ENCODE peak calls at places on chromosomes 11 and 22, in four cellular contexts. V is H9, S is H1, D is neuronal stem cell. I is an unnamed sample.

GRCh38 chr11:46445192-46445591 is 53.6 kb upstream of the CHRM4 start:
- DNase-seq in V (no peak), S (no peak), D (no peak), I (no peak)

GRCh38 chr11:79525257-79525656 is 84.4 kb upstream of the TENM4 start:
- DNase-seq in S (no peak), V (no peak), D (no peak), I (no peak)

GRCh38 chr22:30290679-30291333 is 1.5 kb upstream of the CASTOR1 start:
- DNase-seq in D (peak; percentile 20), S (no peak), V (no peak), I (peak; percentile 69)

GRCh38 chr11:128463386-128463829 is 124.0 kb downstream of the ETS1 start:
- DNase-seq in D (no peak), V (no peak), S (no peak), I (peak; percentile 76)

GRCh38 chr22:21707677-21708076 is 27.9 kb downstream of the YPEL1 start:
- DNase-seq in V (no peak), S (no peak), D (no peak), I (no peak)

GRCh38 chr11:71936825-71937224 is 8.0 kb downstream of the RNF121 start:
- DNase-seq in D (no peak), V (no peak), S (no peak), I (peak; percentile 36)

GRCh38 chr11:118260353-118260752 is 3.7 kb downstream of the MPZL2 start:
- DNase-seq in V (no peak), S (no peak), D (no peak), I (no peak)

GRCh38 chr11:9320047-9320446 is 5.7 kb upstream of the TMEM41B start:
- DNase-seq in S (no peak), V (no peak), D (no peak), I (no peak)

GRCh38 chr22:23187201-23187600 is 6.9 kb downstream of the BCR start:
- DNase-seq in V (no peak), D (no peak), S (no peak), I (no peak)

GRCh38 chr11:44632466-44633123 is 67.1 kb downstream of the CD82 start:
- DNase-seq in V (peak; percentile 70), D (no peak), S (peak; percentile 57), I (peak; percentile 45)

GRCh38 chr22:41216984-41217383 is 11.9 kb downstream of the L3MBTL2 start:
- DNase-seq in V (no peak), S (no peak), D (no peak), I (peak; percentile 50)

GRCh38 chr11:110777765-110778164 is 65.5 kb upstream of the ARHGAP20 start:
- DNase-seq in S (no peak), V (no peak), D (no peak), I (peak; percentile 55)

GRCh38 chr11:79092791-79093313 is 348.0 kb downstream of the TENM4 start:
- DNase-seq in V (no peak), D (no peak), S (no peak), I (peak; percentile 90)

GRCh38 chr22:50320671-50321325 is 6.0 kb downstream of the DENND6B start:
- DNase-seq in V (no peak), S (no peak), D (no peak), I (no peak)

GRCh38 chr11:59615132-59615636 is 390 bp downstream of the OSBP start:
- DNase-seq in S (peak; percentile 62), D (no peak), V (peak; percentile 39), I (peak; percentile 21)

GRCh38 chr22:30573594-30574094 is 821 bp downstream of the GAL3ST1 start:
- DNase-seq in S (no peak), D (no peak), V (no peak), I (no peak)

GRCh38 chr11:81092517-81092916 is 1641.1 kb downstream of the FAM181B start:
- DNase-seq in V (no peak), S (no peak), D (no peak), I (no peak)

GRCh38 chr11:115990004-115990447 is 485.8 kb upstream of the CADM1 start:
- DNase-seq in D (no peak), V (peak; percentile 76), S (peak; percentile 90), I (no peak)

GRCh38 chr22:44364750-44365118 is 52.0 kb upstream of the SHISAL1 start:
- DNase-seq in V (no peak), S (no peak), D (no peak), I (no peak)

GRCh38 chr11:57357827-57358226 is 19.7 kb downstream of the P2RX3 start:
- DNase-seq in D (no peak), V (no peak), S (no peak), I (peak; percentile 32)

GRCh38 chr11:88104408-88104807 is 70.8 kb downstream of the RAB38 start:
- DNase-seq in V (no peak), D (no peak), S (no peak), I (no peak)

GRCh38 chr11:45685976-45686375 is 20.6 kb upstream of the CHST1 start:
- DNase-seq in S (no peak), V (no peak), D (no peak), I (no peak)

GRCh38 chr11:61429346-61429690 is 457 bp downstream of the CPSF7 start:
- DNase-seq in D (peak; percentile 73), S (peak; percentile 86), V (peak; percentile 78), I (peak; percentile 82)

GRCh38 chr22:31089101-31090100 is 8.3 kb downstream of the SMTN start:
- DNase-seq in S (peak; percentile 67), V (no peak), D (no peak), I (peak; percentile 59)

GRCh38 chr11:90113541-90113940 is 20.9 kb upstream of the NAALAD2 start:
- DNase-seq in V (no peak), S (no peak), D (no peak), I (no peak)

GRCh38 chr11:116970485-116971292 is 127.5 kb downstream of the SIK3 start:
- DNase-seq in S (no peak), D (no peak), V (no peak), I (peak; percentile 17)

GRCh38 chr22:28544431-28544868 is 135.2 kb downstream of the TTC28 start:
- DNase-seq in S (no peak), D (no peak), V (no peak), I (no peak)

GRCh38 chr11:17343907-17344306 is 7.7 kb upstream of the NCR3LG1 start:
- DNase-seq in S (no peak), V (no peak), D (no peak), I (peak; percentile 87)

GRCh38 chr11:40294343-40294723 is 1165.1 kb downstream of the LRRC4C start:
- DNase-seq in V (no peak), S (no peak), D (no peak), I (no peak)

GRCh38 chr22:20591660-20592310 is 84.4 kb downstream of the MED15 start:
- DNase-seq in S (peak; percentile 79), V (peak; percentile 83), D (peak; percentile 32), I (no peak)

GRCh38 chr11:129694538-129694937 is 121.1 kb upstream of the TMEM45B start:
- DNase-seq in V (no peak), D (no peak), S (no peak), I (no peak)

GRCh38 chr22:41672780-41673509 is 15.7 kb downstream of the SNU13 start:
- DNase-seq in S (no peak), D (no peak), V (no peak), I (peak; percentile 31)

GRCh38 chr11:68715685-68716084 is 31.3 kb downstream of the GAL start:
- DNase-seq in S (no peak), V (no peak), D (no peak), I (no peak)

GRCh38 chr11:34870548-34871209 is 45.5 kb downstream of the APIP start:
- DNase-seq in D (no peak), V (no peak), S (no peak), I (no peak)

GRCh38 chr22:25014896-25015755 is 62.6 kb downstream of the KIAA1671 start:
- DNase-seq in D (no peak), V (no peak), S (no peak), I (no peak)

GRCh38 chr11:20112291-20113146 is 47.8 kb downstream of the DBX1 start:
- DNase-seq in V (peak; percentile 45), D (no peak), S (no peak), I (peak; percentile 98)
- H2BK12ac ChIP-seq in V (no peak overlapping the region), D (no peak overlapping the region), S (no peak overlapping the region), I (peak overlapping the region; percentile 88)

DNA sequence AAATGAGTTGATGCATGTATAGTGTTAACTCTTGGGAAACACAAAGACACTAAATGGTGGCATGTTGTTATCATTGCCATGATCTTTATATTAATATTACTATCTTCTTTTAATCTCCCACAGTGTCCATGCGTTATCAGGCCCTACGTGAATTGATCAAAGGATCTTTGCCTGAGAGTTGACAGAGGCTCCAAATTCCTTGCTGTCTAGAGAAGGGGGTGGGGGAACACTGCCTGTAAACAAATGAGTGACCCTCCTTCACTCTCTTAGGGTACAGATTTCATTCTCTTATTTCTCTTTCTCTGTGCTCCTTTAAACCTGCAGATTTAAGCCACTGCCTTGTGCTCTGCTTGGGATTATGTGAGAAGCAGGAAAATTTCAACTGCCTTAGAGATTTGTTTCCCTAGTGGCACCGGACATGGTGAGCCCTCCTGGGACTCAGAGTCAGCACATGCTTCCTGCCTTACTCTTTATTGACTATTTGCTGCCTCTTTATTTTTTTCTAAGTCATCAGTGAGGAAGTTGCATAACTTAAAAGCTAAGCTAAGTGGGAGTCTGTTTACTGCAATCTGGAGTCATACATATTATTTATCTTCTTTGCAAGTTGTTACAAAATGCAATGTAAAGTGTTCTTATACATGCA is 122.9 kb downstream of the MAML2 start:
- DNase-seq in S (no peak), D (no peak), V (no peak), I (peak; percentile 91)
- H2BK12ac ChIP-seq in S (no peak overlapping the region), D (no peak overlapping the region), V (no peak overlapping the region), I (no peak overlapping the region)

DNA sequence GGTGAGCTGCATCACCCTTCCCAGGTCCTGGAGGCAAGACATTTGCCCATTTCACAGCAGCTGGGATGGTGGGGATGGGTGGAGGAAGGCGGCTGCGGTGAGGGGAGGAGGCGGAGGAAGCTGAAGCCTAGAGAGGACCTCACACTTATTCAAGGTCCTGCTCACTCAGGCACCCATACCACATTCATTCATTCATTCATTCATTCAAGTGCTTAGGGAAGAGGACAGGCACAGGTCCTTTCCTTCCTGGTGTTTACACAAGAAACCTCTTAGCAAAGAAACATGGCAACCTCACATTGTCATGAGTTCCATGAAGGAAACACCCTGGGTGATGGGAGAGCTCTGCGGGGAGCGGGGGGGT is 301 bp upstream of the KCNK7 start:
- DNase-seq in V (no peak), S (no peak), D (no peak), I (no peak)
- H2BK12ac ChIP-seq in V (no peak overlapping the region), S (no peak overlapping the region), D (no peak overlapping the region), I (no peak overlapping the region)

GRCh38 chr11:65477271-65478029 is 21.4 kb upstream of the MALAT1 start:
- DNase-seq in V (peak; percentile 95), S (peak; percentile 91), D (peak; percentile 81), I (peak; percentile 95)

GRCh38 chr11:65479184-65480145 is 19.4 kb upstream of the MALAT1 start:
- DNase-seq in S (peak; percentile 66), V (peak; percentile 76), D (no peak), I (peak; percentile 97)

GRCh38 chr11:65478411-65479183 is 20.2 kb upstream of the MALAT1 start:
- DNase-seq in S (no peak), D (no peak), V (no peak), I (no peak)

GRCh38 chr11:65473275-65473860 is 25.5 kb upstream of the MALAT1 start:
- DNase-seq in S (no peak), D (no peak), V (no peak), I (no peak)

DNA sequence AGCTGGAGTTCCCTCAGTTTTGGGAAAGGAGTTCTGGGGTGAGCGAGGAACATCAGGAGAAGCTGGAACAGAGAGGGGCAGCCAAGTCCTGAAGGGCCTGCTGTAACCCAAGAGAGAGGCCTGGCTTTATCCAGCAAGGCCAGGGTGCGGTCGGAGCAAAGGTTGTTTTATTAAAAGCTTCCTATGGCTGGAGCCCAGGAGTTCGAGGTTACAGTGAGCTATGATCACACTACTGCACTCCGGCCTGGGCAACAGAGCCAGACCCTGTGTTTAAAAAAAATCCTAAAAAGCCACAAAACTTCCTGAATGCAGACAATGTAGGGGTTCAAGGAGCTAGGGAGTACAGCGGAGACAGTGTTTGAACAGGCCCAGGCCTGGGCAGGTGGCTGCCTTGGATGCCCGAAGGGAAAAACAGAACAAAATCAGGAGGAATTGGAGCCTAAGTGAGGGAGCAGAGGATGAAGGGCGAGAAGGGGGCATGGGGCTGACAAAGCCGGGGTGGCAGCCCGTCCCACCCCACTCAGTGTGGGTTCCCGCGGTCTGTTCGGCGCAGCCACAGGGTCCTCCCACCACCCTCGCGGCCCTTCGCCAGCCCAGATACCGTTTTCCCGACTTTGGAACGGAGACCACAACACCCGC is 22.1 kb upstream of the MALAT1 start:
- DNase-seq in S (no peak), D (no peak), V (no peak), I (peak; percentile 49)
- H2BK12ac ChIP-seq in S (peak overlapping the region; percentile 60), D (peak overlapping the region; percentile 1), V (peak overlapping the region; percentile 79), I (peak overlapping the region; percentile 51)